ENCODE peak calls at places on chromosome 2, in seven cellular contexts. M is HCT116, F is dorsolateral prefrontal cortex, J is neural progenitor cell, R is IMR-90, I is lung, O is astrocyte of the spinal cord. Y is an unnamed sample.

GRCh38 chr2:128280901-128281321 is 37.8 kb downstream of the HS6ST1 start:
- DNase-seq in R (no peak), J (no peak), O (no peak), F (peak; percentile 44), I (no peak), M (no peak), Y (no peak)

GRCh38 chr2:137952586-137953129 is 11.6 kb upstream of the HNMT start:
- DNase-seq in M (no peak), J (no peak), O (no peak), R (peak; percentile 12), I (no peak), F (no peak), Y (peak; percentile 59)

GRCh38 chr2:11995381-11995947 is 249.0 kb downstream of the LPIN1 start:
- DNase-seq in R (peak; percentile 47), M (no peak), F (no peak), I (no peak), J (no peak), O (peak; percentile 68), Y (no peak)

GRCh38 chr2:107282135-107282534 is 396.2 kb upstream of the ST6GAL2 start:
- DNase-seq in J (no peak), M (no peak), I (no peak), O (no peak), R (no peak), F (no peak), Y (no peak)

GRCh38 chr2:196427996-196428634 is 211.4 kb upstream of the CCDC150 start:
- DNase-seq in J (no peak), F (no peak), O (no peak), I (no peak), M (no peak), R (no peak), Y (no peak)

GRCh38 chr2:188303363-188304031 is 11.8 kb downstream of the GULP1 start:
- DNase-seq in M (no peak), I (no peak), R (peak; percentile 71), F (no peak), O (peak; percentile 37), J (peak; percentile 73), Y (no peak)

GRCh38 chr2:199977984-199978415 is 22.6 kb downstream of the MAIP1 start:
- DNase-seq in R (peak; percentile 82), F (no peak), I (no peak), O (peak; percentile 75), J (no peak), M (peak; percentile 29), Y (peak; percentile 72)

GRCh38 chr2:177843188-177843587 is 229.4 kb downstream of the PDE11A start:
- DNase-seq in M (no peak), J (no peak), R (no peak), O (no peak), F (no peak), I (no peak), Y (no peak)

GRCh38 chr2:223774193-223774592 is 63.2 kb downstream of the AP1S3 start:
- DNase-seq in I (no peak), M (no peak), O (no peak), F (no peak), R (no peak), J (no peak), Y (no peak)

GRCh38 chr2:202679980-202680379 is 45.2 kb downstream of the FAM117B start:
- DNase-seq in R (no peak), M (no peak), O (no peak), I (no peak), F (no peak), J (no peak), Y (no peak)

GRCh38 chr2:196840171-196840570 is 31.0 kb upstream of the C2orf66 start:
- DNase-seq in J (no peak), M (no peak), I (no peak), O (no peak), R (no peak), F (no peak), Y (no peak)

GRCh38 chr2:231613655-231614558 is 21.2 kb downstream of the TEX44 start:
- DNase-seq in M (peak; percentile 76), O (peak; percentile 89), I (peak; percentile 74), J (peak; percentile 96), R (peak; percentile 80), F (peak; percentile 89), Y (peak; percentile 99)

GRCh38 chr2:204108301-204108700 is 171.7 kb downstream of the ICOS start:
- DNase-seq in I (no peak), J (peak; percentile 73), R (no peak), F (no peak), M (peak; percentile 3), O (peak; percentile 5), Y (peak; percentile 43)
- TF ChIP-seq CTCF in I (peak; percentile 5), J (peak; percentile 72), R (no peak), F (peak; percentile 61), M (peak; percentile 21), O (peak; percentile 29), Y (peak; percentile 40)

DNA sequence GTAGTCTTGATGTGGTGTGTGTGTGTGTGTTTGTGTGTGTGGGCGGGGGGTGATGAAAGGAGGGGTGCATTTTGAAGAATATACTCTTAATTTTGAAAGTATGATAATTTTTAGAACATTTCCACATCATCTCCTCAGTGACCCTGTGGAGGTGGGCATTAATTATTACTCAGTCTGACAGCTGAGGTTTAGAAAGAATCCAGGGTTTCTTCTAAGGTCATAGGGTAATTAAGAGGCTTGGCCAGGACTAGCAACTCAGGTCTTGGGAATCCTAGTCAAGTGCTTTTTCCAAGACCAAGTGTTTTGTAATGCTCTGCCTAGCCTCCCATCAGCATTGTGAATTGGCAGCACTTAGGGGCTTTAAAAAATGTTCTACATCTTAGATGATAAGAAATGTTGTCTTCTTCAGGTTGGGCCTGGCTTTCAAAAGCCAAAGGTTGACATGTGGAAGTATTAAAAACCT is 100.6 kb downstream of the SPTBN1 start:
- DNase-seq in F (no peak), M (no peak), R (peak; percentile 83), I (no peak), O (peak; percentile 80), J (no peak), Y (no peak)
- H3K4me3 ChIP-seq in F (no peak overlapping the region), M (peak overlapping the region; percentile 94), R (no peak overlapping the region), I (no peak overlapping the region), O (no peak overlapping the region), J (peak overlapping the region; percentile 91), Y (no peak overlapping the region)

GRCh38 chr2:41909584-41909983 is 138.2 kb upstream of the PKDCC start:
- DNase-seq in F (no peak), J (peak; percentile 38), I (no peak), R (no peak), M (no peak), O (peak; percentile 34), Y (no peak)

GRCh38 chr2:41908349-41908748 is 139.5 kb upstream of the PKDCC start:
- DNase-seq in M (no peak), J (no peak), I (no peak), R (no peak), F (no peak), O (no peak), Y (no peak)

GRCh38 chr2:41907141-41907540 is 140.7 kb upstream of the PKDCC start:
- DNase-seq in F (no peak), I (no peak), M (no peak), O (no peak), J (no peak), R (no peak), Y (no peak)

GRCh38 chr2:41906325-41906700 is 141.5 kb upstream of the PKDCC start:
- DNase-seq in M (no peak), F (no peak), O (peak; percentile 45), I (no peak), R (peak; percentile 88), J (peak; percentile 13), Y (no peak)

GRCh38 chr2:41907716-41908328 is 140.0 kb upstream of the PKDCC start:
- DNase-seq in R (peak; percentile 16), M (no peak), F (no peak), I (no peak), J (no peak), O (no peak), Y (peak; percentile 9)
- TF ChIP-seq CTCF in R (no peak), M (no peak), F (no peak), I (no peak), J (no peak), O (no peak), Y (no peak)

GRCh38 chr2:89851583-89851905 is 1160.1 kb downstream of the RPIA start:
- DNase-seq in R (no peak), M (no peak), I (no peak), J (no peak), F (no peak), O (no peak), Y (no peak)
- H3K4me3 ChIP-seq in R (no peak overlapping the region), M (no peak overlapping the region), I (no peak overlapping the region), J (no peak overlapping the region), F (no peak overlapping the region), O (no peak overlapping the region), Y (no peak overlapping the region)

GRCh38 chr2:169827272-169828140 is at the start of gene UBR3:
- DNase-seq in M (peak; percentile 76), J (peak; percentile 96), R (peak; percentile 91), O (peak; percentile 91), F (peak; percentile 90), I (peak; percentile 93), Y (peak; percentile 94)
- TF ChIP-seq CTCF in M (no peak), J (no peak), R (peak; percentile 21), O (peak; percentile 11), F (no peak), I (no peak), Y (no peak)

GRCh38 chr2:55120634-55121359 is 70.5 kb upstream of the RTN4 start:
- DNase-seq in O (peak; percentile 58), M (no peak), F (peak; percentile 85), J (peak; percentile 58), I (no peak), R (peak; percentile 60), Y (no peak)
- H3K4me3 ChIP-seq in O (no peak overlapping the region), M (no peak overlapping the region), F (no peak overlapping the region), J (no peak overlapping the region), I (no peak overlapping the region), R (no peak overlapping the region), Y (no peak overlapping the region)

DNA sequence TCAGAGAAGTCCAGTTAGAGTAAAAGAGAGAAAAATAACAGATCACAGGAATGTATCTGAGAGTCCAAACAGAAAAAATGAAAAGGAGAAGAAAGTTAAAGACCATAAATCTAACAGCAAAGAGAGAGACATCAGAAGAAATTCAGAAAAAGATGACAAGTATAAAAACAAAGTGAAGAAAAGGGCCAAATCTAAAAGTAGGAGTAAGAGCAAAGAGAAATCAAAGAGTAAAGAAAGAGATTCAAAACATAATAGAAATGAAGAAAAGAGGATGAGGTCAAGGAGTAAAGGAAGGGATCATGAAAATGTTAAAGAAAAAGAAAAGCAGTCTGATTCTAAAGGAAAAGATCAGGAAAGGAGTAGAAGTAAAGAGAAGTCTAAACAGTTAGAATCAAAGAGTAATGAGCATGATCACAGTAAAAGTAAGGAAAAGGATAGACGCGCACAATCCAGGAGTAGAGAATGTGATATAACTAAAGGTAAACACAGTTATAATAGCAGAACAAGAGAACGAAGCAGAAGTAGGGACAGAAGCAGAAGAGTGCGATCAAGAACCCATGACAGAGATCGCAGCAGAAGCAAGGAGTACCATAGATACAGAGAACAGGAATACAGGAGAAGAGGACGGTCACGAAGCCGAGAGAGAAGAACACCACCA is 52.4 kb downstream of the PPIG start:
- DNase-seq in M (no peak), F (no peak), R (no peak), I (no peak), O (no peak), J (no peak), Y (no peak)
- TF ChIP-seq CTCF in M (no peak), F (no peak), R (no peak), I (no peak), O (no peak), J (no peak), Y (no peak)

DNA sequence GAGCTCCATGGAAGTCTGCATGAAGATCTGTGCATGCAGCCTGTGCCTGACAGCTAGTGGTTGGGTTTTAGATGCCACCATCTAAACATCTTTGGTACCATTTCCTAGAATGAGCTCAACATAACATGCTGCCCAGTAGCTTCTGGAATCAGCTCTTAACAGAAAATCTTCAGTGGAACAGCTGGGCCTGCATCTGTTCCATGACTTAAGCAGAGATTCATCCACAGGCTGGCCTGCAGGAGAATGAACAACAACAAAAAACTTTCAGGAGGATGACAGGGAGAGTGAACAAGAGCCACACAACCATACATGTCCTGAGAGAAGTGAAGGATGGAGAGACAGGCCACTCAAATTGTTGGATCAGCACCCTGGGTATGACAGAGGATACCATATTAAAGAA is 316.6 kb downstream of the RDH14 start:
- DNase-seq in I (no peak), O (no peak), M (no peak), R (peak; percentile 5), J (no peak), F (no peak), Y (no peak)
- H3K4me3 ChIP-seq in I (no peak overlapping the region), O (no peak overlapping the region), M (no peak overlapping the region), R (no peak overlapping the region), J (no peak overlapping the region), F (no peak overlapping the region), Y (no peak overlapping the region)

Y was measured in GM12865.